ENCODE peak calls at places on chromosome 12, in seven cellular contexts. F is HepG2, G is WERI-Rb-1, R is ascending aorta, T is psoas muscle, V is heart right ventricle, Y is heart left ventricle. M is an unnamed sample.
A peak's percentile ranks its signal among the peaks of the same experiment; 100 is the strongest.

GRCh38 chr12:28925726-28926376 is 223.2 kb upstream of the FAR2 start:
- DNase-seq in Y (peak; percentile 27), F (no peak), R (no peak), V (peak; percentile 20), G (no peak), T (no peak), M (peak; percentile 78)

GRCh38 chr12:82781288-82782078 is 94.8 kb downstream of the TMTC2 start:
- DNase-seq in R (no peak), V (no peak), F (no peak), T (no peak), G (no peak), Y (no peak), M (no peak)

GRCh38 chr12:47686645-47687240 is 19.1 kb downstream of the RPAP3 start:
- DNase-seq in V (no peak), F (peak; percentile 25), G (no peak), T (no peak), Y (no peak), R (no peak), M (no peak)

GRCh38 chr12:45232771-45233372 is 17.0 kb downstream of the ANO6 start:
- DNase-seq in R (peak; percentile 91), V (peak; percentile 51), F (peak; percentile 66), G (no peak), Y (peak; percentile 31), T (peak; percentile 64), M (peak; percentile 73)

GRCh38 chr12:11812558-11813421 is 163.3 kb downstream of the ETV6 start:
- DNase-seq in T (no peak), V (peak; percentile 53), F (peak; percentile 78), R (no peak), Y (peak; percentile 65), G (no peak), M (no peak)

GRCh38 chr12:105025890-105026289 is 39.8 kb downstream of the NOPCHAP1 start:
- DNase-seq in V (peak; percentile 61), Y (peak; percentile 46), R (peak; percentile 88), T (no peak), F (no peak), G (no peak), M (peak; percentile 76)

GRCh38 chr12:93699271-93700141 is 22.3 kb downstream of the CRADD start:
- DNase-seq in F (peak; percentile 71), T (no peak), Y (no peak), G (no peak), V (no peak), R (no peak), M (no peak)

GRCh38 chr12:22103418-22103817 is 57.4 kb downstream of the CMAS start:
- DNase-seq in R (no peak), F (no peak), T (no peak), Y (no peak), G (no peak), V (no peak), M (no peak)

GRCh38 chr12:53221203-53222076 is 10.6 kb downstream of the RARG start:
- DNase-seq in V (peak; percentile 76), R (peak; percentile 85), F (peak; percentile 77), G (peak; percentile 75), Y (peak; percentile 84), T (peak; percentile 89), M (peak; percentile 85)

GRCh38 chr12:121038861-121039654 is at the start of gene OASL:
- DNase-seq in G (no peak), V (peak; percentile 25), F (no peak), T (no peak), R (peak; percentile 65), Y (peak; percentile 27), M (no peak)

GRCh38 chr12:58537278-58537677 is 383.0 kb downstream of the LRIG3 start:
- DNase-seq in F (peak; percentile 15), Y (no peak), V (no peak), R (no peak), T (no peak), G (no peak), M (no peak)

GRCh38 chr12:52160200-52160599 is 31.6 kb downstream of the KRT80 start:
- DNase-seq in F (no peak), Y (no peak), R (no peak), T (no peak), G (no peak), V (no peak), M (no peak)

GRCh38 chr12:110776410-110776809 is 33.7 kb upstream of the PPP1CC start:
- DNase-seq in V (no peak), Y (no peak), F (no peak), R (no peak), G (no peak), T (no peak), M (no peak)

GRCh38 chr12:121295123-121295745 is 1.3 kb downstream of the CAMKK2 start:
- DNase-seq in G (peak; percentile 48), R (peak; percentile 54), Y (no peak), F (peak; percentile 6), V (no peak), T (no peak), M (no peak)

GRCh38 chr12:32240210-32240609 is 133.6 kb downstream of the BICD1 start:
- DNase-seq in V (no peak), Y (no peak), T (no peak), F (no peak), G (peak; percentile 55), R (no peak), M (no peak)

GRCh38 chr12:5177096-5177495 is 133.4 kb downstream of the KCNA5 start:
- DNase-seq in V (no peak), T (no peak), Y (no peak), F (no peak), G (no peak), R (no peak), M (no peak)

GRCh38 chr12:28958553-28959195 is 190.4 kb upstream of the FAR2 start:
- DNase-seq in R (no peak), T (no peak), Y (no peak), G (no peak), V (no peak), F (no peak), M (no peak)

GRCh38 chr12:102029148-102029547 is 32.6 kb downstream of the WASHC3 start:
- DNase-seq in T (no peak), R (no peak), F (no peak), Y (no peak), V (no peak), G (no peak), M (no peak)

GRCh38 chr12:60266381-60266852 is 670.6 kb downstream of the SLC16A7 start:
- DNase-seq in G (no peak), T (no peak), F (peak; percentile 76), V (no peak), Y (no peak), R (no peak), M (no peak)

GRCh38 chr12:34304546-34304945 is 282.2 kb downstream of the ALG10 start:
- DNase-seq in T (peak; percentile 21), V (no peak), F (no peak), R (no peak), Y (no peak), G (no peak), M (no peak)
- H3K9me3 ChIP-seq in T (no peaks in the 10 kb centered on the region), V (no peaks in the 10 kb centered on the region), F (no peaks in the 10 kb centered on the region), R (no peaks in the 10 kb centered on the region), Y (peaks cover 51% of the 10 kb centered on the region), G (no peaks in the 10 kb centered on the region), M (peaks cover 33% of the 10 kb centered on the region)

GRCh38 chr12:107125833-107126232 is 32.5 kb upstream of the CRY1 start:
- DNase-seq in Y (no peak), G (no peak), V (no peak), T (no peak), R (no peak), F (no peak), M (no peak)

GRCh38 chr12:107127482-107128185 is 34.3 kb upstream of the CRY1 start:
- DNase-seq in Y (no peak), G (peak; percentile 44), T (no peak), F (no peak), R (no peak), V (no peak), M (no peak)

GRCh38 chr12:107129315-107129930 is 36.1 kb upstream of the CRY1 start:
- DNase-seq in G (no peak), F (no peak), T (no peak), R (no peak), V (no peak), Y (no peak), M (no peak)

GRCh38 chr12:107130830-107131760 is 37.7 kb upstream of the CRY1 start:
- DNase-seq in V (no peak), G (peak; percentile 59), R (no peak), F (no peak), T (no peak), Y (no peak), M (no peak)

DNA sequence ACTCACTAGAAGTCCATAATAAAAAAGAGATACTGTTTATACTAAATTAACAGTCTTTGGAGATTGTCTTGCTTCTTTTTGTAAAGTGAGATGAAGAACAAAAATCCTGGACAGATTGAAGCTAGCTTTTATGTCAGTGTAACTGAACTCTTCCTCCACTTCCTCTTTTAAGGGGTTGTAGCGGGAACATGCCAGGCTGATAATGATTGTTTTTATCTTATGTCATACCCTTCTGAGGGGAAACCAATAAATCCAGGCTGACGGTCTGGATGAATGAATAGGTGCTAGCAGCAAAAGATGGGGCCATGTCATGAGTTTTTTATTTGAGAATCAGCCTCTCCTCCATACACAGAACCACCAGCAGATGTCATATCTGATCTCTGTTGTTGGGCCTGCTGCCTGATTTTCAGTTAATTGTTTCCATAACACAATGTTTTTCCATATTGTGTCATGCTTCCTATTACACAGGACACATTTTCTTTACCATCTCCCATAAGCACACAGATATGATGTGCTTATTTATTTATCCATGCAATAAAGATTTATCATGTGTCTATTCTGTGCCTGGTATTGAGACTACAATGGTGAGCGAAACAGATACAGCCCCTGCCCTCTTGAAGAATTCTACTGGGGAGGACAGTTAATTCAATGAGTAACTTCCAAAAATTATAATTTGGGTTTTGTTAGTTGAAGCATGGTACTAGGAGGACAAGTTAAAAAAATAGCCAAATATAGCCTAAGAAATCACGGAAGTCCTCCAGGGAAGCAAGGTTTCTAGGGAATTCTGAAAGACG is 33.5 kb upstream of the CRY1 start:
- DNase-seq in F (no peak), T (no peak), G (peak; percentile 20), R (no peak), V (no peak), Y (no peak), M (no peak)
- TF ChIP-seq CTCF in F (peak; percentile 34), T (no peak), G (peak; percentile 44), R (no peak), V (no peak), Y (no peak), M (no peak)

GRCh38 chr12:69204191-69204590 is 35.2 kb upstream of the CPSF6 start:
- DNase-seq in G (no peak), V (no peak), F (no peak), T (no peak), Y (no peak), R (no peak), M (no peak)
- H3K27ac ChIP-seq in G (no peak overlapping the region), V (no peak overlapping the region), F (no peak overlapping the region), T (no peak overlapping the region), Y (no peak overlapping the region), R (no peak overlapping the region), M (no peak overlapping the region)

DNA sequence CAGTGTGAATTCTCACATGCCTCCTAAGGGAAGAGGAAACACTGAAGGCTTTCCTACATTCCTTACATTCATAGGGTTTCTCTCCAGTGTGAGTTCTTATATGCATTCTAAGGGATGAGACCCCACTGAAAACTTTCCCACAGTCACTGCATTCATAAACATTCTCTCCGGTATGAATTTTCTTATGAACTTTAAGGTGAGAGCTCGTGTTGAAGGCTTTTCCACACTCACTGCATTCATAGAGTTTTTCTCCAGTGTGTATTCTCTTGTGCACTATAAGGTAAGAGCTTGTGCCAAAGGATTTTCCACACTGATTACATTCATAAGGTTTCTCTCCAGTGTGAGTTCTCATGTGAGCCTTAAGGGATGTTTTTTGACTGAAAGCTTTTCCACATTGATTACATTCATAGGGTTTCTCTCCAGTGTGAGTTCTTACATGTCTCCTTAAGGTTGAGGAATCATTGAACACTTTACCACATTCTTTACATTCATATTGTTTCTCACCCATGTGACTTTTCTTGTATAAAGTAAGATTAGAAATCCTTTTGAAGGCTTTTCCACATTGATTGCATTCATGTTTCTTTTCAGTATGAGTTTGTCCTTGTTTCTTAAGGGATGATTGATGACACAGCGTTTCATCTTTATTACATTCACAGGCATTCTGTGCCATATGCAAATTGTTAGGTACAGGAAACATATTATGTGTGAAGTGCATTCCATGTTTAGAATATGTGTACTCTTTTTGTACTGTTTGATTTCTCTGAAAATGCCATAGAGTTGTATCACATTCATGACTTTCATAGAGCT is 9.5 kb downstream of the ZNF891 start:
- DNase-seq in G (no peak), R (no peak), T (no peak), Y (no peak), F (no peak), V (no peak), M (no peak)
- H3K9me3 ChIP-seq in G (peaks cover 70% of the 10 kb centered on the region), R (peaks cover 100% of the 10 kb centered on the region), T (peaks cover 98% of the 10 kb centered on the region), Y (peaks cover 100% of the 10 kb centered on the region), F (peaks cover 98% of the 10 kb centered on the region), V (peaks cover 43% of the 10 kb centered on the region), M (peaks cover 97% of the 10 kb centered on the region)

M was measured in sigmoid colon.